ENCODE peak calls at places on chromosomes 16 and 17, in nine cellular contexts. C is activated CD4-positive, alpha-beta T cell treated with anti-CD3 and anti-CD28 coated beads for 48 hours; X is heart right ventricle; Q is stimulated activated CD4-positive, alpha-beta T cell treated with anti-CD3 and anti-CD28 coated beads, Interleukin-1b, Interleukin-23, amount 100 ng/mL, for 1 hour; S is cardiac fibroblast; M is HFFc6; Y is A172; E is fibroblast of gingiva; N is Karpas-422. R is an unnamed sample.

GRCh38 chr17:21209511-21210175 is 4.3 kb downstream of the TMEM11 start:
- DNase-seq in C (no peak), X (peak; percentile 48), Q (no peak), S (no peak), M (no peak), Y (no peak), E (no peak), N (no peak), R (no peak)

GRCh38 chr16:15032547-15033308 is 23.1 kb downstream of the NTAN1 start:
- DNase-seq in C (no peak), X (no peak), Q (no peak), S (peak; percentile 51), M (no peak), Y (no peak), E (no peak), N (no peak), R (no peak)

GRCh38 chr17:57767561-57767960 is 22.5 kb upstream of the CCDC182 start:
- DNase-seq in C (no peak), X (no peak), Q (no peak), S (no peak), M (no peak), Y (no peak), E (no peak), N (no peak), R (no peak)

GRCh38 chr17:31147507-31148202 is 52.9 kb downstream of the NF1 start:
- DNase-seq in C (no peak), X (no peak), Q (no peak), S (peak; percentile 26), M (no peak), Y (no peak), E (peak; percentile 41), N (no peak), R (no peak)

GRCh38 chr17:74116087-74116717 is 87.3 kb upstream of the RPL38 start:
- DNase-seq in C (no peak), X (no peak), Q (no peak), S (no peak), M (no peak), Y (peak; percentile 91), E (no peak), N (no peak), R (no peak)

GRCh38 chr17:74842599-74843351 is 16.9 kb downstream of the GRIN2C start:
- DNase-seq in C (no peak), X (peak; percentile 62), Q (no peak), S (peak; percentile 75), M (peak; percentile 34), Y (no peak), E (peak; percentile 49), N (no peak), R (peak; percentile 88)

GRCh38 chr17:57186231-57187019 is 69.9 kb upstream of the MSI2 start:
- DNase-seq in C (no peak), X (no peak), Q (no peak), S (no peak), M (no peak), Y (no peak), E (no peak), N (no peak), R (no peak)

GRCh38 chr16:68731569-68732067 is 5.5 kb upstream of the CDH1 start:
- DNase-seq in C (no peak), X (no peak), Q (no peak), S (no peak), M (no peak), Y (no peak), E (no peak), N (no peak), R (no peak)

GRCh38 chr16:81524382-81524781 is 79.8 kb downstream of the CMIP start:
- DNase-seq in C (peak; percentile 7), X (no peak), Q (no peak), S (no peak), M (no peak), Y (no peak), E (no peak), N (no peak), R (no peak)

GRCh38 chr16:46801428-46802049 is 29.4 kb downstream of the C16orf87 start:
- DNase-seq in C (no peak), X (no peak), Q (no peak), S (peak; percentile 51), M (peak; percentile 33), Y (peak; percentile 33), E (no peak), N (no peak), R (peak; percentile 27)

GRCh38 chr17:72982680-72983079 is 109.8 kb downstream of the SLC39A11 start:
- DNase-seq in C (no peak), X (no peak), Q (no peak), S (no peak), M (no peak), Y (no peak), E (no peak), N (no peak), R (no peak)

GRCh38 chr17:76820039-76820438 is 48.2 kb upstream of the MGAT5B start:
- DNase-seq in C (no peak), X (no peak), Q (no peak), S (no peak), M (no peak), Y (no peak), E (no peak), N (peak; percentile 90), R (no peak)

GRCh38 chr17:35447494-35447893 is 1.1 kb downstream of the SLFN13 start:
- DNase-seq in C (no peak), X (peak; percentile 24), Q (no peak), S (no peak), M (no peak), Y (no peak), E (no peak), N (no peak), R (no peak)

GRCh38 chr17:65062168-65062915 is 5.8 kb upstream of the GNA13 start:
- DNase-seq in C (no peak), X (no peak), Q (no peak), S (no peak), M (no peak), Y (peak; percentile 44), E (no peak), N (no peak), R (no peak)

GRCh38 chr16:51151951-51152663 is 1.0 kb upstream of the SALL1 start:
- DNase-seq in C (peak; percentile 13), X (peak; percentile 71), Q (no peak), S (peak; percentile 89), M (peak; percentile 82), Y (peak; percentile 79), E (peak; percentile 79), N (no peak), R (no peak)

GRCh38 chr17:78664476-78665384 is 87.5 kb upstream of the DNAH17 start:
- DNase-seq in C (no peak), X (peak; percentile 32), Q (no peak), S (peak; percentile 22), M (no peak), Y (no peak), E (no peak), N (no peak), R (no peak)

GRCh38 chr17:35519442-35519841 is 18.0 kb downstream of the SLFN12L start:
- DNase-seq in C (no peak), X (no peak), Q (no peak), S (no peak), M (no peak), Y (no peak), E (no peak), N (no peak), R (no peak)

GRCh38 chr16:5838071-5838470 is 740.5 kb upstream of the EEF2KMT start:
- DNase-seq in C (no peak), X (no peak), Q (no peak), S (no peak), M (no peak), Y (no peak), E (no peak), N (no peak), R (no peak)